ENCODE peak calls at places on chromosomes 2 and 18, in seven cellular contexts. V is activated naive CD8-positive, alpha-beta T cell treated with anti-CD3 and anti-CD28 coated beads for 36 hours; M is type B pancreatic cell; L is IMR-90; T is cardiac muscle cell; B is GM13977; J is WTC11. I is an unnamed sample.

GRCh38 chr2:108428286-108429009 is 20.6 kb upstream of the GCC2 start:
- DNase-seq in V (no peak), M (no peak), L (no peak), T (no peak), B (no peak), J (no peak), I (no peak)

GRCh38 chr2:196131384-196131861 is 40.0 kb downstream of the STK17B start:
- DNase-seq in V (peak), M (no peak), L (peak), T (no peak), B (no peak), J (peak), I (no peak)

GRCh38 chr2:176665086-176665485 is 395.8 kb downstream of the MTX2 start:
- DNase-seq in V (no peak), M (no peak), L (no peak), T (no peak), B (no peak), J (no peak), I (no peak)

GRCh38 chr2:209259767-209260166 is 164.1 kb upstream of the MAP2 start:
- DNase-seq in V (no peak), M (no peak), L (no peak), T (no peak), B (no peak), J (no peak), I (no peak)

GRCh38 chr2:238290079-238290478 is 1.7 kb upstream of the PER2 start:
- DNase-seq in V (peak), M (no peak), L (no peak), T (peak), B (no peak), J (peak), I (no peak)

GRCh38 chr18:44668280-44668975 is 12.3 kb upstream of the SETBP1 start:
- DNase-seq in V (no peak), M (no peak), L (no peak), T (no peak), B (no peak), J (no peak), I (no peak)

GRCh38 chr18:35585608-35586007 is 4.1 kb downstream of the GALNT1 start:
- DNase-seq in V (no peak), M (no peak), L (no peak), T (no peak), B (no peak), J (no peak), I (no peak)

GRCh38 chr2:73063909-73064875 is 7.3 kb downstream of the SFXN5 start:
- DNase-seq in V (no peak), M (no peak), L (peak), T (no peak), B (no peak), J (peak), I (peak)

GRCh38 chr2:59282374-59283057 is 1041.4 kb upstream of the FANCL start:
- DNase-seq in V (no peak), M (no peak), L (no peak), T (no peak), B (no peak), J (no peak), I (no peak)

GRCh38 chr2:196725882-196726281 is 73.6 kb downstream of the GTF3C3 start:
- DNase-seq in V (no peak), M (no peak), L (no peak), T (no peak), B (no peak), J (no peak), I (no peak)

GRCh38 chr2:239288951-239289481 is 111.8 kb downstream of the HDAC4 start:
- DNase-seq in V (peak), M (no peak), L (no peak), T (peak), B (peak), J (no peak), I (no peak)